ENCODE peak calls at places on chromosome 16, in seven cellular contexts. L is fibroblast of lung, A is AG04450, Y is HCEC 1CT, R is right atrium auricular region, X is activated T-cell treated with anti-CD3 and anti-CD28 coated beads for 1 hour, J is T-helper 2 cell. I is an unnamed sample.

GRCh38 chr16:56332464-56333079 is 92.8 kb downstream of the AMFR start:
- DNase-seq in Y (peak), J (no peak), R (no peak), A (no peak), L (peak), X (no peak), I (no peak)

GRCh38 chr16:88789593-88789992 is 4.6 kb upstream of the PIEZO1 start:
- DNase-seq in J (no peak), L (no peak), A (no peak), R (no peak), Y (no peak), X (no peak), I (no peak)

GRCh38 chr16:73021866-73022495 is 25.9 kb downstream of the ZFHX3 start:
- DNase-seq in J (no peak), A (no peak), L (no peak), R (no peak), X (no peak), Y (no peak), I (no peak)

GRCh38 chr16:16890964-16891363 is 512.0 kb downstream of the NPIPA7 start:
- DNase-seq in R (no peak), A (no peak), J (no peak), L (no peak), Y (no peak), X (no peak), I (no peak)

GRCh38 chr16:84933774-84934571 is 77.4 kb downstream of the ZDHHC7 start:
- DNase-seq in J (no peak), A (no peak), Y (no peak), X (no peak), L (peak), R (peak), I (no peak)

GRCh38 chr16:4982056-4982867 is 24.1 kb downstream of the SEC14L5 start:
- DNase-seq in L (no peak), X (no peak), J (no peak), Y (no peak), R (no peak), A (no peak), I (no peak)

GRCh38 chr16:75108792-75109731 is 7.5 kb downstream of the LDHD start:
- DNase-seq in J (peak), Y (peak), L (peak), X (peak), A (peak), R (peak), I (peak)

GRCh38 chr16:21611546-21612384 is 12.4 kb downstream of the METTL9 start:
- DNase-seq in X (no peak), J (no peak), A (no peak), L (no peak), R (no peak), Y (peak), I (no peak)

GRCh38 chr16:57648590-57649442 is 19.3 kb upstream of the ADGRG3 start:
- DNase-seq in X (peak), A (peak), Y (peak), J (peak), R (peak), L (peak), I (peak)

GRCh38 chr16:2498531-2499253 is 15.1 kb upstream of the ATP6V0C start:
- DNase-seq in J (no peak), L (no peak), X (no peak), A (no peak), R (no peak), Y (no peak), I (no peak)

GRCh38 chr16:8797364-8798173 is at the start of the genes PMM2 and TMEM186:
- DNase-seq in R (peak), Y (peak), A (peak), X (peak), L (peak), J (peak), I (peak)

GRCh38 chr16:62036101-62036806 is at the start of gene CDH8:
- DNase-seq in L (peak), A (no peak), Y (no peak), X (no peak), J (no peak), R (no peak), I (no peak)

GRCh38 chr16:79610771-79611170 is 10.2 kb upstream of the MAF start:
- DNase-seq in A (no peak), R (peak), L (peak), X (no peak), Y (no peak), J (no peak), I (no peak)

GRCh38 chr16:13291934-13292333 is 390.5 kb downstream of the SHISA9 start:
- DNase-seq in J (no peak), A (no peak), X (no peak), L (no peak), R (no peak), Y (no peak), I (no peak)

GRCh38 chr16:55372792-55373488 is 48.9 kb downstream of the IRX6 start:
- DNase-seq in Y (no peak), J (no peak), A (no peak), R (no peak), X (no peak), L (no peak), I (no peak)

GRCh38 chr16:17269434-17269833 is 201.3 kb downstream of the XYLT1 start:
- DNase-seq in J (no peak), L (peak), Y (peak), X (no peak), A (no peak), R (no peak), I (no peak)

GRCh38 chr16:23709536-23709935 is 3.5 kb downstream of the ERN2 start:
- DNase-seq in L (no peak), Y (no peak), A (no peak), R (no peak), X (no peak), J (no peak), I (no peak)

GRCh38 chr16:86668136-86668535 is 89.8 kb downstream of the FOXL1 start:
- DNase-seq in A (no peak), X (no peak), J (no peak), R (no peak), L (peak), Y (peak), I (no peak)

GRCh38 chr16:57377080-57377841 is 5.0 kb downstream of the CX3CL1 start:
- DNase-seq in Y (no peak), X (no peak), J (no peak), R (no peak), L (no peak), A (peak), I (no peak)

GRCh38 chr16:9351440-9351839 is 260.0 kb downstream of the HAPSTR1 start:
- DNase-seq in X (no peak), J (no peak), Y (no peak), A (no peak), R (no peak), L (no peak), I (no peak)

I was measured in memory B cell.